ENCODE peak calls at places on chromosomes 6 and 20, in four cellular contexts. E, R, P and C are unnamed samples.

GRCh38 chr6:169867751-169868191 is 116.3 kb downstream of the ERMARD start:
- DNase-seq in P (no peak), R (no peak), E (no peak), C (no peak)

GRCh38 chr20:3172933-3173581 is at the start of gene LZTS3:
- DNase-seq in P (no peak), E (peak; percentile 49), R (peak; percentile 39), C (peak; percentile 84)

GRCh38 chr6:16160794-16161193 is 31.9 kb downstream of the MYLIP start:
- DNase-seq in E (no peak), P (no peak), R (no peak), C (peak; percentile 8)

GRCh38 chr6:53565886-53566285 is 21.0 kb upstream of the GCLC start:
- DNase-seq in E (no peak), R (peak; percentile 28), P (no peak), C (no peak)

GRCh38 chr6:39901116-39901655 is 33.1 kb downstream of the MOCS1 start:
- DNase-seq in R (no peak), P (no peak), E (no peak), C (no peak)

GRCh38 chr6:135851442-135852271 is at the start of gene PDE7B:
- DNase-seq in E (peak; percentile 36), P (no peak), R (peak; percentile 99), C (no peak)

GRCh38 chr20:9043364-9043763 is 25.5 kb upstream of the PLCB4 start:
- DNase-seq in E (no peak), R (no peak), P (no peak), C (no peak)

GRCh38 chr6:20569000-20569610 is 34.8 kb downstream of the CDKAL1 start:
- DNase-seq in E (no peak), R (peak; percentile 37), P (no peak), C (no peak)

GRCh38 chr6:134421496-134421895 is 103.6 kb upstream of the SGK1 start:
- DNase-seq in R (peak; percentile 86), E (no peak), P (no peak), C (no peak)

GRCh38 chr6:154399097-154399496 is 42.5 kb upstream of the IPCEF1 start:
- DNase-seq in P (no peak), E (no peak), R (peak; percentile 76), C (no peak)
- TF ChIP-seq CHD1 in P (no peak), E (no peak), R (no peak), C (no peak)

GRCh38 chr6:15044146-15044882 is 201.6 kb upstream of the JARID2 start:
- DNase-seq in E (no peak), P (no peak), R (peak; percentile 5), C (no peak)

GRCh38 chr6:15039136-15039535 is 206.7 kb upstream of the JARID2 start:
- DNase-seq in R (no peak), E (no peak), P (no peak), C (no peak)

GRCh38 chr6:15038013-15038791 is 207.7 kb upstream of the JARID2 start:
- DNase-seq in R (no peak), P (no peak), E (peak; percentile 62), C (no peak)

GRCh38 chr6:15044948-15045347 is 200.9 kb upstream of the JARID2 start:
- DNase-seq in R (no peak), P (no peak), E (no peak), C (no peak)

GRCh38 chr6:15042938-15043337 is 202.9 kb upstream of the JARID2 start:
- DNase-seq in P (no peak), R (no peak), E (no peak), C (no peak)
- TF ChIP-seq CHD1 in P (no peak), R (no peak), E (no peak), C (no peak)

GRCh38 chr6:48813821-48814220 is 649.2 kb downstream of the MMUT start:
- DNase-seq in R (peak; percentile 35), E (no peak), P (no peak), C (no peak)
- TF ChIP-seq CHD1 in R (no peak), E (no peak), P (no peak), C (no peak)

GRCh38 chr6:140077712-140078551 is 703.5 kb upstream of the CITED2 start:
- DNase-seq in R (peak; percentile 54), P (no peak), E (no peak), C (no peak)
- TF ChIP-seq CHD1 in R (no peak), P (no peak), E (no peak), C (no peak)